ENCODE peak calls at places on chromosomes 5 and 9, in eight cellular contexts. K is GM20000; S is body of pancreas; C is iris pigment epithelial cell; H is smooth muscle cell of the brain vasculature; J is activated naive CD4-positive, alpha-beta T cell; M is AG04450; T is substantia nigra. E is an unnamed sample.

GRCh38 chr9:97704851-97705250 is 7.7 kb upstream of the XPA start:
- DNase-seq in K (no peak), S (no peak), C (peak), H (no peak), J (no peak), M (no peak), T (no peak), E (no peak)

GRCh38 chr5:179955630-179956029 is 47.9 kb upstream of the TBC1D9B start:
- DNase-seq in K (no peak), S (no peak), C (no peak), H (no peak), J (no peak), M (no peak), T (no peak), E (no peak)

GRCh38 chr5:89929173-89929572 is 480.4 kb downstream of the CETN3 start:
- DNase-seq in K (no peak), S (no peak), C (no peak), H (no peak), J (no peak), M (no peak), T (no peak), E (no peak)

GRCh38 chr9:95091971-95092320 is 225.6 kb downstream of the FANCC start:
- DNase-seq in K (no peak), S (no peak), C (peak), H (peak), J (no peak), M (no peak), T (no peak), E (no peak)

GRCh38 chr5:21121213-21121612 is 1133.2 kb upstream of the CDH18 start:
- DNase-seq in K (no peak), S (no peak), C (peak), H (no peak), J (no peak), M (no peak), T (no peak), E (no peak)

GRCh38 chr5:72013741-72014703 is 93.3 kb upstream of the MAP1B start:
- DNase-seq in K (no peak), S (no peak), C (peak), H (no peak), J (no peak), M (peak), T (no peak), E (no peak)

GRCh38 chr5:159058928-159059636 is 40.6 kb downstream of the EBF1 start:
- DNase-seq in K (no peak), S (no peak), C (no peak), H (no peak), J (no peak), M (no peak), T (no peak), E (no peak)

GRCh38 chr5:142466195-142466951 is 141.6 kb upstream of the SPRY4 start:
- DNase-seq in K (no peak), S (no peak), C (peak), H (no peak), J (no peak), M (no peak), T (no peak), E (no peak)

GRCh38 chr5:138568061-138568824 is 7.0 kb downstream of the HSPA9 start:
- DNase-seq in K (no peak), S (no peak), C (peak), H (no peak), J (no peak), M (no peak), T (no peak), E (no peak)

GRCh38 chr5:167906209-167906853 is 385.1 kb upstream of the WWC1 start:
- DNase-seq in K (no peak), S (no peak), C (no peak), H (no peak), J (no peak), M (no peak), T (no peak), E (no peak)

GRCh38 chr5:180468732-180469585 is 25.2 kb upstream of the CNOT6 start:
- DNase-seq in K (no peak), S (no peak), C (no peak), H (no peak), J (no peak), M (no peak), T (no peak), E (no peak)

GRCh38 chr9:33415152-33416038 is 13.0 kb upstream of the AQP7 start:
- DNase-seq in K (peak), S (peak), C (peak), H (no peak), J (peak), M (no peak), T (no peak), E (peak)

GRCh38 chr9:7549261-7549660 is 250.3 kb downstream of the DMAC1 start:
- DNase-seq in K (no peak), S (no peak), C (no peak), H (no peak), J (no peak), M (no peak), T (no peak), E (no peak)

GRCh38 chr5:61148516-61148915 is 13.8 kb downstream of the SMIM15 start:
- DNase-seq in K (no peak), S (no peak), C (peak), H (no peak), J (no peak), M (no peak), T (no peak), E (no peak)

GRCh38 chr5:76143884-76144283 is 60.7 kb downstream of the SV2C start:
- DNase-seq in K (no peak), S (no peak), C (no peak), H (no peak), J (no peak), M (no peak), T (no peak), E (no peak)

GRCh38 chr9:127816728-127817127 is 14.0 kb downstream of the FPGS start:
- DNase-seq in K (no peak), S (no peak), C (no peak), H (no peak), J (no peak), M (no peak), T (no peak), E (no peak)

GRCh38 chr5:90940227-90940995 is 381.8 kb downstream of the ADGRV1 start:
- DNase-seq in K (peak), S (no peak), C (peak), H (no peak), J (peak), M (no peak), T (no peak), E (peak)

GRCh38 chr5:170572453-170572852 is 68.6 kb downstream of the KCNIP1 start:
- DNase-seq in K (peak), S (no peak), C (peak), H (no peak), J (no peak), M (no peak), T (no peak), E (no peak)

GRCh38 chr9:133647148-133647547 is 11.0 kb downstream of the DBH start:
- DNase-seq in K (no peak), S (no peak), C (no peak), H (no peak), J (no peak), M (no peak), T (no peak), E (peak)

GRCh38 chr5:10863763-10864383 is 102.8 kb upstream of the DAP start:
- DNase-seq in K (peak), S (peak), C (peak), H (no peak), J (peak), M (no peak), T (peak), E (peak)

GRCh38 chr9:120893585-120893857 is 16.5 kb upstream of the PHF19 start:
- DNase-seq in K (peak), S (no peak), C (no peak), H (no peak), J (no peak), M (no peak), T (no peak), E (no peak)

GRCh38 chr5:90983148-90983547 is 400.0 kb downstream of the ARRDC3 start:
- DNase-seq in K (no peak), S (no peak), C (peak), H (no peak), J (no peak), M (no peak), T (no peak), E (no peak)

GRCh38 chr5:137957948-137958347 is 68.7 kb downstream of the PKD2L2 start:
- DNase-seq in K (no peak), S (no peak), C (no peak), H (no peak), J (no peak), M (no peak), T (no peak), E (no peak)

GRCh38 chr5:180135128-180135955 is 63.8 kb upstream of the RNF130 start:
- DNase-seq in K (no peak), S (no peak), C (peak), H (no peak), J (no peak), M (peak), T (no peak), E (no peak)

GRCh38 chr9:35553670-35554543 is 51.2 kb upstream of the TESK1 start:
- DNase-seq in K (peak), S (peak), C (peak), H (peak), J (no peak), M (peak), T (peak), E (peak)

GRCh38 chr5:83718195-83718825 is 2.3 kb downstream of the HAPLN1 start:
- DNase-seq in K (peak), S (peak), C (peak), H (peak), J (no peak), M (peak), T (no peak), E (peak)

GRCh38 chr9:98310752-98311392 is 55.4 kb upstream of the TBC1D2 start:
- DNase-seq in K (no peak), S (no peak), C (peak), H (no peak), J (no peak), M (no peak), T (no peak), E (no peak)

GRCh38 chr5:56569051-56569450 is 246.3 kb upstream of the MAP3K1 start:
- DNase-seq in K (no peak), S (no peak), C (peak), H (no peak), J (no peak), M (no peak), T (no peak), E (no peak)

GRCh38 chr5:43456556-43456955 is 27.1 kb downstream of the TMEM267 start:
- DNase-seq in K (no peak), S (no peak), C (no peak), H (no peak), J (no peak), M (no peak), T (no peak), E (no peak)

GRCh38 chr5:140239939-140240700 is 62.8 kb downstream of the PFDN1 start:
- DNase-seq in K (peak), S (peak), C (peak), H (no peak), J (peak), M (no peak), T (peak), E (peak)

GRCh38 chr5:116358911-116359418 is 215.7 kb downstream of the SEMA6A start:
- DNase-seq in K (peak), S (no peak), C (no peak), H (no peak), J (no peak), M (no peak), T (no peak), E (no peak)

GRCh38 chr5:66987126-66987525 is 209.5 kb downstream of the CD180 start:
- DNase-seq in K (no peak), S (no peak), C (peak), H (no peak), J (no peak), M (no peak), T (no peak), E (no peak)

GRCh38 chr9:89633920-89634319 is 29.1 kb downstream of the GADD45G start:
- DNase-seq in K (no peak), S (no peak), C (no peak), H (no peak), J (no peak), M (no peak), T (no peak), E (no peak)

GRCh38 chr9:134724231-134724911 is 82.8 kb downstream of the COL5A1 start:
- DNase-seq in K (no peak), S (no peak), C (peak), H (no peak), J (no peak), M (no peak), T (no peak), E (no peak)

GRCh38 chr9:34252670-34253459 is 74.0 kb downstream of the UBAP1 start:
- DNase-seq in K (peak), S (peak), C (peak), H (no peak), J (peak), M (no peak), T (peak), E (peak)

GRCh38 chr5:75156585-75156984 is 80.1 kb downstream of the ANKRD31 start:
- DNase-seq in K (no peak), S (no peak), C (no peak), H (no peak), J (no peak), M (no peak), T (no peak), E (no peak)

GRCh38 chr9:133990366-133991210 is 1.5 kb downstream of the VAV2 start:
- DNase-seq in K (no peak), S (peak), C (peak), H (peak), J (no peak), M (no peak), T (no peak), E (no peak)

GRCh38 chr5:88550736-88551135 is 282.1 kb upstream of the TMEM161B start:
- DNase-seq in K (no peak), S (no peak), C (no peak), H (no peak), J (no peak), M (no peak), T (no peak), E (no peak)